ENCODE peak calls at places on chromosomes 5 and 9, in eight cellular contexts. H is kidney; V is naive thymus-derived CD4-positive, alpha-beta T cell; C is CD8-positive, alpha-beta memory T cell; M is MM.1S; N is stomach; R is psoas muscle; S is cardiac muscle cell. I is an unnamed sample.
A peak's percentile ranks its signal among the peaks of the same experiment; 100 is the strongest.

GRCh38 chr9:118459832-118460425 is 755.7 kb downstream of the TLR4 start:
- DNase-seq in H (no peak), R (no peak), N (no peak), C (no peak), S (no peak), M (no peak), V (no peak), I (no peak)

GRCh38 chr5:132662925-132663770 is 5.2 kb downstream of the IL13 start:
- DNase-seq in N (peak; percentile 24), R (no peak), S (peak; percentile 23), H (no peak), M (no peak), V (no peak), C (peak; percentile 25), I (no peak)

GRCh38 chr9:38010918-38011704 is 57.9 kb downstream of the SHB start:
- DNase-seq in H (no peak), M (no peak), V (no peak), R (no peak), S (no peak), C (no peak), N (no peak), I (no peak)

GRCh38 chr5:134818776-134819175 is 27.0 kb upstream of the C5orf24 start:
- DNase-seq in S (no peak), M (no peak), V (no peak), C (no peak), H (no peak), N (no peak), R (no peak), I (no peak)

GRCh38 chr5:35990941-35991592 is at the start of gene UGT3A1:
- DNase-seq in C (no peak), V (no peak), R (peak; percentile 65), M (no peak), N (no peak), H (no peak), S (no peak), I (no peak)

GRCh38 chr5:109668668-109669422 is 20.9 kb upstream of the MAN2A1 start:
- DNase-seq in S (no peak), M (peak; percentile 37), H (no peak), R (no peak), C (no peak), N (no peak), V (no peak), I (no peak)

GRCh38 chr9:8160787-8161186 is 361.2 kb upstream of the DMAC1 start:
- DNase-seq in S (no peak), M (no peak), V (no peak), H (no peak), C (no peak), R (no peak), N (no peak), I (no peak)

GRCh38 chr5:20276959-20277263 is 288.9 kb upstream of the CDH18 start:
- DNase-seq in N (no peak), C (no peak), H (no peak), S (no peak), M (no peak), R (no peak), V (no peak), I (no peak)

GRCh38 chr9:137244486-137245449 is 3.7 kb downstream of the TUBB4B start:
- DNase-seq in S (no peak), N (no peak), R (no peak), V (no peak), M (no peak), H (no peak), C (no peak), I (no peak)

GRCh38 chr5:146291421-146292074 is 47.1 kb upstream of the POU4F3 start:
- DNase-seq in H (no peak), N (no peak), S (peak; percentile 63), V (no peak), R (no peak), C (no peak), M (peak; percentile 70), I (no peak)

GRCh38 chr9:16825971-16826370 is 44.5 kb downstream of the BNC2 start:
- DNase-seq in V (no peak), C (no peak), H (no peak), R (no peak), N (no peak), M (no peak), S (peak; percentile 57), I (no peak)

GRCh38 chr9:117763314-117763713 is 59.1 kb downstream of the TLR4 start:
- DNase-seq in V (no peak), C (no peak), R (no peak), M (no peak), H (no peak), N (no peak), S (peak; percentile 45), I (no peak)

GRCh38 chr9:76371901-76372300 is 22.3 kb downstream of the RFK start:
- DNase-seq in N (no peak), C (no peak), H (no peak), S (peak; percentile 63), V (no peak), R (no peak), M (no peak), I (no peak)
- H3K27ac ChIP-seq in N (peak overlapping the region; percentile 34), C (no peak overlapping the region), H (no peak overlapping the region), S (peak overlapping the region; percentile 32), V (no peak overlapping the region), R (no peak overlapping the region), M (no peak overlapping the region), I (no peak overlapping the region)

DNA sequence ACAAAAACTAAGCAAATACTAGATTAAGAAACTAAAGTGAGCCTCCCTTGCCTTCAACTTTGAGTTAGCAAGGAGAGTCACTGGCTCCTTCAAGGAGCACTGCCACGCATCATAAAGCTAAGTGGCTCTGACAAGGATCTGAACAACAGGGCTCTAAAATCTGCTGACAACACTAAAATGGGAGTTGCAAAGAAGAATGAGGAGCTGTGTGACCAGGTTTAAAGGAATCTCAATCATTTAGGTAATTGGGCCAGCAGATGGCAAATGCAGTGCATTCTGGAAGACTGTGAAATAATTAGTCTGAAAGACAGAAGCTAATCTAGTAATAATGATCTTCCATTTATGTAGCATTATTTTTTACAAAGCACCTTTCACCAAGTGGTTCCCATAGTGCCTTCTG is 297.0 kb upstream of the TAS2R1 start:
- DNase-seq in R (no peak), N (no peak), H (no peak), V (no peak), C (no peak), S (peak; percentile 53), M (no peak), I (no peak)
- H3K27ac ChIP-seq in R (no peak overlapping the region), N (no peak overlapping the region), H (no peak overlapping the region), V (no peak overlapping the region), C (no peak overlapping the region), S (no peak overlapping the region), M (no peak overlapping the region), I (no peak overlapping the region)

GRCh38 chr5:96780626-96781025 is 27.1 kb downstream of the ERAP1 start:
- DNase-seq in N (no peak), V (no peak), R (no peak), M (no peak), H (no peak), C (no peak), S (peak; percentile 65), I (no peak)

GRCh38 chr5:96781734-96782064 is 26.0 kb downstream of the ERAP1 start:
- DNase-seq in R (no peak), V (no peak), H (no peak), C (no peak), S (peak; percentile 43), N (no peak), M (no peak), I (no peak)

GRCh38 chr5:96783326-96783725 is 24.4 kb downstream of the ERAP1 start:
- DNase-seq in V (no peak), M (no peak), N (no peak), C (no peak), H (no peak), R (no peak), S (no peak), I (no peak)

GRCh38 chr5:96778409-96778808 is 29.3 kb downstream of the ERAP1 start:
- DNase-seq in V (no peak), C (no peak), S (no peak), N (no peak), H (no peak), M (no peak), R (no peak), I (no peak)

DNA sequence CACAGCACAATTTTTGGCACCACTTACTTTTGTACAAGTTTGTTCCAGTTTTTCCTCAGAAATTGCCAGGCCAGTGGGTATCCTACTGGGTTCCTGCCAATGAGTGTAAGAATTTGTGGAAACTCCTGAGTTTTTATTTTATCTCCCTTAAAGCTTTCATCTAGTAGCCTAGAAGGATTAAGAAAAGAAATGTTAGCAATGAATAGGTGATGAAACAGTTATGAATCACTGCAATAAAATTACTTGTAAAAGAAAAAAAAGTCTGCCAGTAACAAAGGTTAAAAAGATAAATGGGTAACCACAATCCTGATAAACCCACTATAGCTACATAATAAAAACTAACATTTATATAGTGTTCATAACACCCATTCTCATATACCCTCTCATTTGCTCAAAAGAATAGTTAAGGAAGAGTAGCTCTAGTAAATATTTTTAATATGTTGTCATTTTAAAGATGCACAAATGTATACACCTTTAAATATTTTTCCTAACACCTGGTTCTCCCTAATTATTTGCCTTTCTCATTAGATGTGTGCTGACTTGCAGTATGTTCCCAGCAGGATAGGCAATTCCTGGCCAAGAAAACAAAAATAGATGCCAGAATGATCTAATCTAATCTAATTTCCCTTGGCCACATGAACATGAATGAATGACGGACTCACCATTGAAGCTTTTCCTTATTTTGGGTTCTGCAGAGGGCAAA is 26.6 kb downstream of the ERAP1 start:
- DNase-seq in H (no peak), S (peak; percentile 77), C (no peak), V (no peak), R (no peak), N (no peak), M (no peak), I (no peak)
- H3K27ac ChIP-seq in H (no peak overlapping the region), S (no peak overlapping the region), C (no peak overlapping the region), V (no peak overlapping the region), R (no peak overlapping the region), N (no peak overlapping the region), M (no peak overlapping the region), I (peak overlapping the region; percentile 46)

GRCh38 chr5:150295172-150295611 is 5.6 kb upstream of the CAMK2A start:
- DNase-seq in N (peak; percentile 43), R (no peak), V (no peak), H (peak; percentile 75), S (peak; percentile 66), M (no peak), C (no peak), I (no peak)
- H3K27ac ChIP-seq in N (no peak overlapping the region), R (no peak overlapping the region), V (no peak overlapping the region), H (no peak overlapping the region), S (no peak overlapping the region), M (no peak overlapping the region), C (no peak overlapping the region), I (no peak overlapping the region)

GRCh38 chr5:115627295-115627825 is 1.5 kb upstream of the TMED7 start:
- DNase-seq in R (no peak), C (no peak), N (no peak), H (no peak), S (no peak), M (no peak), V (no peak), I (no peak)

GRCh38 chr5:115625579-115626443 is at the start of gene TMED7:
- DNase-seq in V (peak; percentile 99), S (peak; percentile 99), C (peak; percentile 100), R (peak; percentile 100), H (peak; percentile 100), N (peak; percentile 100), M (peak; percentile 98), I (peak; percentile 100)

GRCh38 chr5:115623632-115624031 is 2.2 kb downstream of the TMED7 start:
- DNase-seq in N (no peak), R (no peak), V (no peak), C (no peak), H (no peak), M (no peak), S (no peak), I (no peak)

GRCh38 chr5:115626444-115626823 is 598 bp upstream of the TMED7 start:
- DNase-seq in N (no peak), H (no peak), V (no peak), M (no peak), S (no peak), R (no peak), C (no peak), I (no peak)

GRCh38 chr5:115624994-115625393 is 842 bp downstream of the TMED7 start:
- DNase-seq in H (no peak), V (no peak), N (no peak), M (no peak), R (no peak), S (no peak), C (no peak), I (no peak)
- H3K27ac ChIP-seq in H (peak overlapping the region; percentile 93), V (peak overlapping the region; percentile 96), N (no peak overlapping the region), M (no peak overlapping the region), R (peak overlapping the region; percentile 98), S (peak overlapping the region; percentile 95), C (peak overlapping the region; percentile 85), I (peak overlapping the region; percentile 95)

I was measured in ascending aorta.